ENCODE peak calls at places on chromosome 2, in five cellular contexts. S is K562, J is SK-N-SH, R is H1, O is HCT116. V is an unnamed sample.

GRCh38 chr2:121036226-121036692 is 248.7 kb downstream of the TFCP2L1 start:
- DNase-seq in S (no peak), J (no peak), R (peak; percentile 11), O (no peak), V (no peak)

GRCh38 chr2:68912732-68913131 is 40.0 kb downstream of the GKN2 start:
- DNase-seq in S (no peak), J (no peak), R (no peak), O (no peak), V (no peak)

GRCh38 chr2:182937864-182938263 is 71.4 kb upstream of the FRZB start:
- DNase-seq in S (no peak), J (no peak), R (no peak), O (no peak), V (no peak)

GRCh38 chr2:95203911-95204310 is 3.4 kb upstream of the ZNF892 start:
- DNase-seq in S (no peak), J (no peak), R (no peak), O (no peak), V (no peak)

GRCh38 chr2:182043861-182044260 is 58.2 kb downstream of the PPP1R1C start:
- DNase-seq in S (no peak), J (no peak), R (no peak), O (no peak), V (no peak)

GRCh38 chr2:17327649-17328048 is 190.6 kb downstream of the RAD51AP2 start:
- DNase-seq in S (no peak), J (no peak), R (no peak), O (no peak), V (no peak)

GRCh38 chr2:169260246-169260645 is 102.1 kb downstream of the LRP2 start:
- DNase-seq in S (peak; percentile 15), J (no peak), R (peak; percentile 52), O (no peak), V (no peak)

GRCh38 chr2:68714866-68715265 is 19.7 kb upstream of the ARHGAP25 start:
- DNase-seq in S (no peak), J (no peak), R (no peak), O (no peak), V (no peak)

GRCh38 chr2:222730346-222731065 is 59.0 kb downstream of the MOGAT1 start:
- DNase-seq in S (no peak), J (peak; percentile 34), R (no peak), O (no peak), V (no peak)

DNA sequence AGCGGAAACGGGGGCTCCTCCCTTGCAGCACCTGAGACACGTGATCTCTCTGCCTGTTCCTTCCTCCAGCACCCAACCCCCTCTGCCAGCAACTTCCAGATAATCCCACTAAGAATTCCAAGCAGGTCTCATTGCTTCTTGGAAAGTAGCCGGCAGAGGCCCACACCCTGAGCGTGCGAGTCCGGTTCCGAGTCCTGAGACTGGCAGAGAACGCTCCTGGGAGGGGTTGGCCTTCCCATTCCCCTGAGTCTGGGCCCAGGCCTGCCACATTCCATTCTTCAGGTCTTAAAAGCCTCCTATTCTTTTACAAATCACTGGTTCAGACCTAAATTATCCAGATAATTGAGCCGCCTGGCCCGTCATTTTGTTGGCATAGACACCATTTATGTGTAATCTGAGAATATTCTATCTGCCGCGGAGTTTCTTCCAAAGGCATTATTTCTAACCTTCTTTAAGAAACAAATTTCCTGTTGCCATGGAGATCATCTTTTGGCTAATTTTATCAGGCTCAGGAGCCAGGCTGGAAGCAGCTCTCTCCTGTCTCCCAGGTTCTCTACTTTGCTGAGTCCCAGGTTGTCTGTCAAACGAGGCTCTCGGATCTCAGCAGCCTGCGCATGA is 165.4 kb downstream of the MYCN start:
- DNase-seq in S (no peak), J (no peak), R (peak; percentile 83), O (no peak), V (no peak)
- TF ChIP-seq POLR2AphosphoS5 in S (no peak), J (no peak), R (no peak), O (no peak), V (no peak)

DNA sequence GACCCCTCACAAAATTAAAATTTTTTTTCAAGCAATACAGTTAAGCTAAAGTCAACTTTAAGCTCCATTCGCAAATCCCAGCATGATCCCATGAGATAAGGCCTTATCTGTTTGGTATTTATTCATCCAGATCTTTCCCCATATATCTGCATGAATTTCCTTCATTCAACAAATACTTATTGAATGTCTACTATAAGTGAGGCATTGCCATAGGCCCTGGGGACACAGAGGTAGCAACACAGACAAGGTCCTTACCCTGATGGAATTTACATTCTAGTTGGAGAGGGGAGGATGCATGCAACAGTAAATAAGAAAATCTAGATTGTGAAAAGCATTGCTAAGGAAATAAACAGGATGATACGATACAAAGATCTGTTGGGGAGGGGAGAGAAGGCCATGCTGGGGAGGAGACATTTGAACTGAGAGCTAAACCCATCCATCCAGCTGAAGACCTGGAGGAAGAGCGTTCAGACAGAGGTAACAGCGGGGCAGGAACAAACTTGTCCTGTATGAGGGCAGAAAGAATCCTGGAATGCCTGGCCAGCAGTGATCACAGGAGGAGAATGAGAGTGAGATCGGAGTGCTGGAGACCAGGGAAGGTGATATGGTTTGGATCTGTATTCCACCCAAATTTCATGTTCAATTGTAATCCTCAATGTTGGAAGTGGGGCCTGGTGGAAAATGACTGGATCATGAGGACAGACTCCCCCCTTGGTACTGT is 71.6 kb downstream of the SDC1 start:
- DNase-seq in S (no peak), J (no peak), R (no peak), O (no peak), V (no peak)
- H3K9ac ChIP-seq in S (no peak overlapping the region), J (no peak overlapping the region), R (no peak overlapping the region), O (no peak overlapping the region), V (no peak overlapping the region)

DNA sequence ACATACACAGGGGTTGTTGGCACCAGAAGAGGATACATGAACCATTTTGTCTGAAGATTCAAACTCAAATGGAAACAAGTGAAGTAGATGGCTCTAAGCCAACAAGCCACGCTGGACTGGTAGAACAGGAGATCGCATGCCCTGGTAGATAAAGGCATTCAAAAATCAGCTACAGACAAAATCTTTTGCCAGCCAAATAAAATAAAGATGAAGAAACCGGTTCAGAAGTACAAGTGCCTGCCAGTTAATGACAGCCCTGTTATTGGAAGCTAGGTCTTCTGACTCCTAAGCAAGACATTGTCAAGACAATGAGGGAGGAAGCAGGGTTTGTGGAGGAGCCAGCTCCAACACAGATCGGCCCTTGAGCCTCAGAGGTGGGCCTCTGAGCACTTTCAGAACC is 52.3 kb downstream of the EHD3 start:
- DNase-seq in S (no peak), J (no peak), R (no peak), O (no peak), V (no peak)
- TF ChIP-seq POLR2AphosphoS5 in S (no peak), J (no peak), R (no peak), O (no peak), V (no peak)

DNA sequence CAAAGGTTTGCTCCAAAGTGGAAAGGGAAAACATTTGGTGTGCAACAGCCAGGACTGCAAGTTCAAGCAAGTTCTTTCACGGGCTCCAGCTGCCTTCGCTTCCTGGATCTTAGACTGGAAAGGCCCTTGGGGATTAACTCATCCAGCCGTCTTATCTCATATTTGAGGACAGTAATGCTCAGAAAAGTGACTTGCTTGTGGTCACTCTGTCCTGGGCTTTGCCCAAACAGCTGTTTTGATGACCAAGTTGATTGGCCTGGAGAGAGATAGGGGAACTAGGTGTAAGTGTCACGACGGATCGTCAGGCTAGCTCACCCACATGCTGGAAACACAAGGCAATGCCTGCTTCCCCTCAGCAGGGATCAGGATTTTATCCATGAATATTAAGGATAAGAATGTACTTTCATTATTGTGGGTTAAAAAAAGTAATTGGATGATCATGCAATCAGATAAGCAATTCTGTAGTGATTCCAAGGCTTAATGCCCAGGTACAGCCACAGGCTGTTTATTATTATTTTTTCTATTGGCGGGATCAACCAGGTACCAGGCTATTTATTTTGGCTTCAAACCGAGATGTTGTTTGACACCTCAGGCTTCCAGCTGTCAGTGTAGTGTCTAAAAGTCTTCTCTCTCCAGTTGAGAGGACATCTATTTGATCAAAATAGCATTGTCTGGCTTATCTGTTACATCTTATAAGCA is 162.5 kb upstream of the EPAS1 start:
- DNase-seq in S (no peak), J (no peak), R (no peak), O (no peak), V (no peak)
- H3K9ac ChIP-seq in S (no peak overlapping the region), J (no peak overlapping the region), R (no peak overlapping the region), O (no peak overlapping the region), V (no peak overlapping the region)

DNA sequence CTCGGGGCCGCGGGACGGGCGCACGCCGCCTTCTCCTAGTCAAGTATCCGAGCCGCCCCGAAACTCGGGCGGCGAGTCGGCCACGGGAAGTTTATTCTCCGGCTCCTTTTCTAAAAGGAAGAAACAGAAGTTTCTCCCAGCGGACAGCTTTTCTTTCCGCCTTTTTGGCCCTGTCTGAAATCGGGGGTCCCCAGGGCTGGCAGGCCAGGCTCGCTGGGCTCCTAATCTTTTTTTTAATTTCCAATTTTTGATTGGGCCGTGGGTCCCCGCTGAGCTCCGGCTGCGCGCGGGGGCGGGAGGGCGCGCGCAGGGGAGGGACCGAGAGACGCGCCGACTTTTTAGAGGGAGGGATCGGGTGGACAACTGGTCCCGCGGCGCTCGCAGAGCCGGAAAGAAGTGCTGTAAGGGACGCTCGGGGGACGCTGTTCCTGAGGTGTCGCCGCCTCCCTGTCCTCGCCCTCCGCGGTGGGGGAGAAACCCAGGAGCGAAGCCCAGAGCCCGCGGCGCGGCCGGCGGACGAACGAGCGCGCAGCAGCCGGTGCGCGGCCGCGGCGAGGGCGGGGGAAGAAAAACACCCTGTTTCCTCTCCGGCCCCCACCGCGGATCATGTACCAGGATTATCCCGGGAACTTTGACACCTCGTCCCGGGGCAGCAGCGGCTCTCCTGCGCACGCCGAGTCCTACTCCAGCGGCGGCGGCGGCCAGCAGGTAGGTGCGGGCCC is 618 bp downstream of the FOSL2 start:
- DNase-seq in S (peak; percentile 68), J (peak; percentile 80), R (peak; percentile 63), O (no peak), V (no peak)
- TF ChIP-seq POLR2AphosphoS5 in S (no peak), J (peak; percentile 52), R (no peak), O (peak; percentile 40), V (no peak)